ENCODE peak calls at places on chromosomes 7 and 10, in seven cellular contexts. One of them, this sample, is unnamed.

GRCh38 chr10:91006752-91007346 is 86.0 kb upstream of the ANKRD1 start:
- DNase-seq in HepG2: no peak
- DNase-seq in SK-N-SH: no peak
- DNase-seq in HCT116: no peak
- DNase-seq in GM12878: peak
- DNase-seq in H1: no peak
- DNase-seq in K562: no peak
- DNase-seq in this sample: no peak

GRCh38 chr10:74738985-74739567 is 87.3 kb upstream of the KAT6B start:
- DNase-seq in HepG2: peak
- DNase-seq in SK-N-SH: no peak
- DNase-seq in HCT116: no peak
- DNase-seq in GM12878: peak
- DNase-seq in H1: no peak
- DNase-seq in K562: peak
- DNase-seq in this sample: peak

GRCh38 chr10:73771722-73772279 is 10.0 kb upstream of the CHCHD1 start:
- DNase-seq in HepG2: peak
- DNase-seq in SK-N-SH: no peak
- DNase-seq in HCT116: peak
- DNase-seq in GM12878: no peak
- DNase-seq in H1: no peak
- DNase-seq in K562: peak
- DNase-seq in this sample: peak

GRCh38 chr10:61188691-61189090 is 244.7 kb upstream of the RHOBTB1 start:
- DNase-seq in HepG2: no peak
- DNase-seq in SK-N-SH: no peak
- DNase-seq in HCT116: no peak
- DNase-seq in GM12878: no peak
- DNase-seq in H1: no peak
- DNase-seq in K562: no peak
- DNase-seq in this sample: no peak

GRCh38 chr10:97708976-97709745 is 4.4 kb upstream of the MARVELD1 start:
- DNase-seq in HepG2: peak
- DNase-seq in SK-N-SH: peak
- DNase-seq in HCT116: no peak
- DNase-seq in GM12878: no peak
- DNase-seq in H1: no peak
- DNase-seq in K562: peak
- DNase-seq in this sample: peak

GRCh38 chr10:100370561-100370975 is 23.5 kb downstream of the SCD start:
- DNase-seq in HepG2: peak
- DNase-seq in SK-N-SH: no peak
- DNase-seq in HCT116: peak
- DNase-seq in GM12878: no peak
- DNase-seq in H1: no peak
- DNase-seq in K562: peak
- DNase-seq in this sample: no peak

GRCh38 chr10:72328045-72328828 is 26.5 kb downstream of the DNAJB12 start:
- DNase-seq in HepG2: peak
- DNase-seq in SK-N-SH: peak
- DNase-seq in HCT116: no peak
- DNase-seq in GM12878: no peak
- DNase-seq in H1: no peak
- DNase-seq in K562: peak
- DNase-seq in this sample: peak

GRCh38 chr7:151133986-151134742 is 33.3 kb downstream of the GBX1 start:
- DNase-seq in HepG2: no peak
- DNase-seq in SK-N-SH: no peak
- DNase-seq in HCT116: no peak
- DNase-seq in GM12878: no peak
- DNase-seq in H1: no peak
- DNase-seq in K562: no peak
- DNase-seq in this sample: no peak

GRCh38 chr10:114526497-114527238 is 122.4 kb upstream of the AFAP1L2 start:
- DNase-seq in HepG2: peak
- DNase-seq in SK-N-SH: peak
- DNase-seq in HCT116: peak
- DNase-seq in GM12878: peak
- DNase-seq in H1: peak
- DNase-seq in K562: peak
- DNase-seq in this sample: peak

GRCh38 chr7:29593458-29593857 is 29.8 kb downstream of the PRR15 start:
- DNase-seq in HepG2: no peak
- DNase-seq in SK-N-SH: no peak
- DNase-seq in HCT116: no peak
- DNase-seq in GM12878: no peak
- DNase-seq in H1: no peak
- DNase-seq in K562: no peak
- DNase-seq in this sample: no peak

GRCh38 chr10:69955211-69955805 is 97.3 kb upstream of the MACROH2A2 start:
- DNase-seq in HepG2: no peak
- DNase-seq in SK-N-SH: no peak
- DNase-seq in HCT116: no peak
- DNase-seq in GM12878: no peak
- DNase-seq in H1: no peak
- DNase-seq in K562: no peak
- DNase-seq in this sample: no peak

GRCh38 chr10:60397792-60398191 is 8.1 kb upstream of the ANK3 start:
- DNase-seq in HepG2: no peak
- DNase-seq in SK-N-SH: no peak
- DNase-seq in HCT116: no peak
- DNase-seq in GM12878: no peak
- DNase-seq in H1: no peak
- DNase-seq in K562: no peak
- DNase-seq in this sample: no peak

GRCh38 chr7:32347244-32347828 is 142.8 kb downstream of the LSM5 start:
- DNase-seq in HepG2: peak
- DNase-seq in SK-N-SH: peak
- DNase-seq in HCT116: peak
- DNase-seq in GM12878: no peak
- DNase-seq in H1: no peak
- DNase-seq in K562: peak
- DNase-seq in this sample: peak

GRCh38 chr10:108050626-108051025 is 886.1 kb upstream of the SORCS1 start:
- DNase-seq in HepG2: no peak
- DNase-seq in SK-N-SH: no peak
- DNase-seq in HCT116: no peak
- DNase-seq in GM12878: no peak
- DNase-seq in H1: no peak
- DNase-seq in K562: no peak
- DNase-seq in this sample: no peak

GRCh38 chr7:116164552-116164951 is 45.8 kb upstream of the TES start:
- DNase-seq in HepG2: no peak
- DNase-seq in SK-N-SH: no peak
- DNase-seq in HCT116: no peak
- DNase-seq in GM12878: no peak
- DNase-seq in H1: no peak
- DNase-seq in K562: no peak
- DNase-seq in this sample: no peak

GRCh38 chr7:135224027-135224426 is 9.6 kb upstream of the STRA8 start:
- DNase-seq in HepG2: no peak
- DNase-seq in SK-N-SH: no peak
- DNase-seq in HCT116: no peak
- DNase-seq in GM12878: no peak
- DNase-seq in H1: no peak
- DNase-seq in K562: no peak
- DNase-seq in this sample: no peak

GRCh38 chr7:25851332-25852248 is 300.4 kb upstream of the NFE2L3 start:
- DNase-seq in HepG2: peak
- DNase-seq in SK-N-SH: peak
- DNase-seq in HCT116: no peak
- DNase-seq in GM12878: no peak
- DNase-seq in H1: no peak
- DNase-seq in K562: peak
- DNase-seq in this sample: peak

GRCh38 chr7:28409716-28410627 is 2.3 kb upstream of the CREB5 start:
- DNase-seq in HepG2: no peak
- DNase-seq in SK-N-SH: peak
- DNase-seq in HCT116: no peak
- DNase-seq in GM12878: no peak
- DNase-seq in H1: no peak
- DNase-seq in K562: no peak
- DNase-seq in this sample: peak

GRCh38 chr10:48364659-48365405 is 58.4 kb downstream of the MAPK8 start:
- DNase-seq in HepG2: peak
- DNase-seq in SK-N-SH: no peak
- DNase-seq in HCT116: no peak
- DNase-seq in GM12878: no peak
- DNase-seq in H1: no peak
- DNase-seq in K562: no peak
- DNase-seq in this sample: peak

GRCh38 chr7:18866359-18867036 is 250.9 kb downstream of the TWIST1 start:
- DNase-seq in HepG2: no peak
- DNase-seq in SK-N-SH: no peak
- DNase-seq in HCT116: peak
- DNase-seq in GM12878: peak
- DNase-seq in H1: no peak
- DNase-seq in K562: no peak
- DNase-seq in this sample: peak

GRCh38 chr7:49630513-49630912 is 142.9 kb upstream of the VWC2 start:
- DNase-seq in HepG2: no peak
- DNase-seq in SK-N-SH: no peak
- DNase-seq in HCT116: no peak
- DNase-seq in GM12878: no peak
- DNase-seq in H1: no peak
- DNase-seq in K562: no peak
- DNase-seq in this sample: no peak

GRCh38 chr10:51569467-51569866 is 129.9 kb downstream of the CSTF2T start:
- DNase-seq in HepG2: no peak
- DNase-seq in SK-N-SH: no peak
- DNase-seq in HCT116: no peak
- DNase-seq in GM12878: no peak
- DNase-seq in H1: no peak
- DNase-seq in K562: no peak
- DNase-seq in this sample: no peak

DNA sequence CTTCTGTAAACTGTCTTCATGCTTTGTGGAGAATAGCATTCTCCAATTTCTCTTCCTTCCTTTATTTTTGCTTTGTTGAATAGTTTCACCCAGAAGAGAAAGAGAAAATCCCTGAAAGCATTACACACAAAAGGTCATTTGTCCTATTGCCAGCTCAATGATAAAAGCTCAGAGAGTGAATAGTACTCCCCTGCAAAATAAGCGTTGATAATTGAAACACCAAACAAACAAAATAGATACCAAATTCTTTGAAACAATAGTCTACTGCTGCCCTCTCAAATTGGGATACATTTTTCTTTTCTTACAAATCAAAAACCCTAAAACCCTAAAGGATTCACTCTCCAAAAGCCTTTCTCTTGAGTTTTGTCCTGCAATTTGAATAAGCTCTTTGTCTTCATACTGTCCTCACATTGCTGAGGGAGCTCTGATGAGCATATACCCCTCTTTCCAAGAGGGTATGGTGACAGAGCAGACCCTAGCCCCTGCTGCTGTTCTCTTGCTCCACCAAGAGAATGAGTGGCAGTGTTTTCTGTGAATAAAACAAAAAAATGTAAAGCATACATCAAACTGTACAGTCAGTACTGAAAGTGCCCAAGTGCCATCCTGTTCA is 134.4 kb downstream of the CSTF2T start:
- DNase-seq in HepG2: no peak
- DNase-seq in SK-N-SH: no peak
- DNase-seq in HCT116: no peak
- DNase-seq in GM12878: no peak
- DNase-seq in H1: no peak
- DNase-seq in K562: no peak
- DNase-seq in this sample: no peak
- TF ChIP-seq POLR2AphosphoS5 in HepG2: no peak
- TF ChIP-seq POLR2AphosphoS5 in SK-N-SH: no peak
- TF ChIP-seq POLR2AphosphoS5 in HCT116: no peak
- TF ChIP-seq POLR2AphosphoS5 in GM12878: no peak
- TF ChIP-seq POLR2AphosphoS5 in H1: no peak
- TF ChIP-seq POLR2AphosphoS5 in K562: no peak
- TF ChIP-seq POLR2AphosphoS5 in this sample: no peak

GRCh38 chr7:7136423-7136822 is 45.9 kb upstream of the C1GALT1 start:
- DNase-seq in HepG2: no peak
- DNase-seq in SK-N-SH: no peak
- DNase-seq in HCT116: no peak
- DNase-seq in GM12878: no peak
- DNase-seq in H1: no peak
- DNase-seq in K562: peak
- DNase-seq in this sample: peak
- H3K9ac ChIP-seq in HepG2: no peak
- H3K9ac ChIP-seq in SK-N-SH: no peak
- H3K9ac ChIP-seq in HCT116: no peak
- H3K9ac ChIP-seq in GM12878: no peak
- H3K9ac ChIP-seq in H1: no peak
- H3K9ac ChIP-seq in K562: no peak
- H3K9ac ChIP-seq in this sample: no peak

DNA sequence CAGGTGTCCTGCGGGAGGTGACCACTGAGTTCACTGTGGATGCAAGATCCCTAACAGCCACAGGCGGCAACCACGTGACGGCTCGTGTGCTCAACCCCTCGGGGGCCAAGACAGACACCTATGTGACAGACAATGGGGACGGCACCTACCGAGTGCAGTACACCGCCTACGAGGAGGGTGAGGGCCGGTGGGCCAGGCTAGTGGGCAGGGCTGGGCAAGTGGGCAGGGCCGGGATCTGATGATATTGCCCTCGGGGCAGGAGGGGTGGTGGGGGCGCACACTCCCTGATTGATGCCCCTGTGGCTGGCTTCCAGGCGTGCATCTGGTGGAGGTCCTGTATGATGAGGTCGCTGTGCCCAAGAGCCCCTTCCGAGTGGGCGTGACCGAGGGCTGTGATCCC is 15.8 kb downstream of the FLNC start:
- DNase-seq in HepG2: no peak
- DNase-seq in SK-N-SH: no peak
- DNase-seq in HCT116: no peak
- DNase-seq in GM12878: no peak
- DNase-seq in H1: no peak
- DNase-seq in K562: no peak
- DNase-seq in this sample: no peak
- TF ChIP-seq POLR2AphosphoS5 in HepG2: no peak
- TF ChIP-seq POLR2AphosphoS5 in SK-N-SH: no peak
- TF ChIP-seq POLR2AphosphoS5 in HCT116: no peak
- TF ChIP-seq POLR2AphosphoS5 in GM12878: no peak
- TF ChIP-seq POLR2AphosphoS5 in H1: no peak
- TF ChIP-seq POLR2AphosphoS5 in K562: no peak
- TF ChIP-seq POLR2AphosphoS5 in this sample: no peak

DNA sequence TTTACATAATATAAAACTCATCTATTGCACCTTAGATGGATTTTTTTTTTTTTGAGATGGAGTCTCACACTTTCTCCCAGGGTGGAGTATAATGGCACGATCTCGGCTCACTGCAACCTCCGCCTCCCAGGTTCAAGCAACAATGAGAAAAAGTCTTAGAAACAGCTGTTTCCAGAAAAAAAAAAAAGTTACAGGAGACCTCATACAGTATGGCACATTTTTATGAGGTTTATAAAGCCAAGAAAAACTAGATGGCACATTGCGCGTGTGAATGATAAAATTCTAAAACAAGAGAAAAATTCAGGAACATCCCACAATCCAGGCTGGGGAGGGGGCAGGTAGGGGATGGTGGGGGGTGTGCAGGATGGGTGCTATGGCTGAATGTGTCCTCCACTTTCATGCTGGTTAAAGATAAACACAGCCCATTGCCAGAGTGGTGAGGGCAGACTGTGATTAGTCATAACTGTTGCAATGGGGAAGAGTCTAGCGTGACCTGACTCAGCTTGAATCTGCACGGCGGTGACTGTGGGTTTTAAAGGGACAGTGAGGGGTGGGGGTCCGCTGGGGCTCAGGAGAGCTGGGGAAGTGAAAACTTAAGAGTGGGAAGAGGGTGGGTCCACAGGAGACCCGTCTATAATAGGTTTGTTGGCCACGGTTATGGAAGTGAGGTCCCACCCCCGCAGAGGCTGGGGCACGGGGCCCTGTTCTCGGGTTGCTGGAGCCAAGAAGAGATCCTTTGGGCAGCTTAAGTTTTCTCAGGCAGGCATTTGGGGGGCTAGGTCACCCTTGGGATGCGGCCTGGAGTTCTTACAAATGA is 11.9 kb upstream of the LRRC27 start:
- DNase-seq in HepG2: peak
- DNase-seq in SK-N-SH: no peak
- DNase-seq in HCT116: no peak
- DNase-seq in GM12878: peak
- DNase-seq in H1: no peak
- DNase-seq in K562: peak
- DNase-seq in this sample: no peak
- H3K9ac ChIP-seq in HepG2: peak
- H3K9ac ChIP-seq in SK-N-SH: no peak
- H3K9ac ChIP-seq in HCT116: peak
- H3K9ac ChIP-seq in GM12878: no peak
- H3K9ac ChIP-seq in H1: no peak
- H3K9ac ChIP-seq in K562: peak
- H3K9ac ChIP-seq in this sample: no peak